ENCODE peak calls at places on chromosomes 7 and 10, in seven cellular contexts. R, L, E, D, B, G and Q are unnamed samples.

GRCh38 chr7:120407015-120407414 is 134.0 kb downstream of the KCND2 start:
- DNase-seq in L (no peak), R (no peak), D (no peak), G (no peak), B (no peak), E (no peak), Q (no peak)

GRCh38 chr10:34124522-34125035 is 690.5 kb downstream of the PARD3 start:
- DNase-seq in L (no peak), B (no peak), G (no peak), D (no peak), E (no peak), R (no peak), Q (no peak)

GRCh38 chr7:106001196-106001595 is 38.1 kb downstream of the CDHR3 start:
- DNase-seq in L (no peak), E (peak), G (no peak), D (no peak), B (no peak), R (no peak), Q (no peak)

GRCh38 chr7:158460665-158461064 is 127.0 kb downstream of the PTPRN2 start:
- DNase-seq in E (no peak), D (no peak), L (no peak), G (no peak), R (no peak), B (no peak), Q (no peak)

GRCh38 chr7:133047321-133047720 is 34.6 kb downstream of the CHCHD3 start:
- DNase-seq in L (no peak), D (no peak), E (no peak), R (no peak), G (no peak), B (no peak), Q (no peak)

GRCh38 chr10:81575007-81575406 is 300.0 kb upstream of the NRG3 start:
- DNase-seq in L (no peak), E (peak), D (no peak), G (no peak), R (no peak), B (no peak), Q (no peak)

GRCh38 chr7:4753610-4754432 is 21.6 kb upstream of the AP5Z1 start:
- DNase-seq in L (peak), R (peak), D (peak), E (peak), G (peak), B (peak), Q (peak)

GRCh38 chr10:116892873-116893685 is 43.8 kb downstream of the ENO4 start:
- DNase-seq in E (no peak), B (no peak), G (no peak), L (no peak), R (peak), D (no peak), Q (no peak)

GRCh38 chr10:74947781-74948401 is 121.5 kb downstream of the KAT6B start:
- DNase-seq in B (no peak), E (no peak), R (no peak), L (no peak), G (no peak), D (no peak), Q (no peak)